ENCODE peak calls at places on chromosomes 16 and 17, in five cellular contexts. One of them, this sample, is unnamed. For H3K4me1, the result is how much of the 10 kb centered on the place peaks cover.

GRCh38 chr17:33049781-33050414 is 58.3 kb downstream of the SPACA3 start:
- DNase-seq in stomach: peak
- DNase-seq in transverse colon: peak
- DNase-seq in GM12878: no peak
- DNase-seq in K562: peak
- DNase-seq in this sample: no peak

GRCh38 chr16:64882385-64882784 is 239.5 kb downstream of the CDH11 start:
- DNase-seq in stomach: no peak
- DNase-seq in transverse colon: no peak
- DNase-seq in GM12878: no peak
- DNase-seq in K562: no peak
- DNase-seq in this sample: no peak

GRCh38 chr16:58854392-58854791 is 120.3 kb upstream of the GOT2 start:
- DNase-seq in stomach: no peak
- DNase-seq in transverse colon: no peak
- DNase-seq in GM12878: peak
- DNase-seq in K562: no peak
- DNase-seq in this sample: no peak

GRCh38 chr17:80414508-80414802 is 512 bp upstream of the ENDOV start:
- DNase-seq in stomach: no peak
- DNase-seq in transverse colon: no peak
- DNase-seq in GM12878: no peak
- DNase-seq in K562: peak
- DNase-seq in this sample: no peak

GRCh38 chr16:57988929-57989328 is 11.5 kb downstream of the ZNF319 start:
- DNase-seq in stomach: no peak
- DNase-seq in transverse colon: no peak
- DNase-seq in GM12878: no peak
- DNase-seq in K562: no peak
- DNase-seq in this sample: peak

GRCh38 chr16:83606486-83607030 is 201.2 kb upstream of the HSBP1 start:
- DNase-seq in stomach: no peak
- DNase-seq in transverse colon: no peak
- DNase-seq in GM12878: no peak
- DNase-seq in K562: peak
- DNase-seq in this sample: no peak

GRCh38 chr16:1613728-1614225 is 1.6 kb downstream of the CRAMP1 start:
- DNase-seq in stomach: peak
- DNase-seq in transverse colon: peak
- DNase-seq in GM12878: no peak
- DNase-seq in K562: no peak
- DNase-seq in this sample: no peak

GRCh38 chr17:16878547-16879100 is 93.3 kb downstream of the TNFRSF13B start:
- DNase-seq in stomach: peak
- DNase-seq in transverse colon: no peak
- DNase-seq in GM12878: no peak
- DNase-seq in K562: no peak
- DNase-seq in this sample: no peak

GRCh38 chr16:80824623-80825364 is 20.4 kb upstream of the CDYL2 start:
- DNase-seq in stomach: peak
- DNase-seq in transverse colon: peak
- DNase-seq in GM12878: peak
- DNase-seq in K562: peak
- DNase-seq in this sample: no peak

GRCh38 chr17:11028349-11028748 is 190.5 kb upstream of the PIRT start:
- DNase-seq in stomach: no peak
- DNase-seq in transverse colon: no peak
- DNase-seq in GM12878: no peak
- DNase-seq in K562: no peak
- DNase-seq in this sample: no peak

GRCh38 chr16:30720694-30721093 is 21.7 kb downstream of the SRCAP start:
- DNase-seq in stomach: no peak
- DNase-seq in transverse colon: no peak
- DNase-seq in GM12878: no peak
- DNase-seq in K562: no peak
- DNase-seq in this sample: peak

GRCh38 chr17:57666946-57667345 is 78.2 kb downstream of the CCDC182 start:
- DNase-seq in stomach: no peak
- DNase-seq in transverse colon: no peak
- DNase-seq in GM12878: no peak
- DNase-seq in K562: no peak
- DNase-seq in this sample: peak

GRCh38 chr16:29024280-29024679 is 39.4 kb downstream of the LAT start:
- DNase-seq in stomach: no peak
- DNase-seq in transverse colon: no peak
- DNase-seq in GM12878: no peak
- DNase-seq in K562: no peak
- DNase-seq in this sample: peak

GRCh38 chr16:65537336-65537735 is 415.5 kb upstream of the CDH11 start:
- DNase-seq in stomach: no peak
- DNase-seq in transverse colon: no peak
- DNase-seq in GM12878: no peak
- DNase-seq in K562: no peak
- DNase-seq in this sample: no peak

DNA sequence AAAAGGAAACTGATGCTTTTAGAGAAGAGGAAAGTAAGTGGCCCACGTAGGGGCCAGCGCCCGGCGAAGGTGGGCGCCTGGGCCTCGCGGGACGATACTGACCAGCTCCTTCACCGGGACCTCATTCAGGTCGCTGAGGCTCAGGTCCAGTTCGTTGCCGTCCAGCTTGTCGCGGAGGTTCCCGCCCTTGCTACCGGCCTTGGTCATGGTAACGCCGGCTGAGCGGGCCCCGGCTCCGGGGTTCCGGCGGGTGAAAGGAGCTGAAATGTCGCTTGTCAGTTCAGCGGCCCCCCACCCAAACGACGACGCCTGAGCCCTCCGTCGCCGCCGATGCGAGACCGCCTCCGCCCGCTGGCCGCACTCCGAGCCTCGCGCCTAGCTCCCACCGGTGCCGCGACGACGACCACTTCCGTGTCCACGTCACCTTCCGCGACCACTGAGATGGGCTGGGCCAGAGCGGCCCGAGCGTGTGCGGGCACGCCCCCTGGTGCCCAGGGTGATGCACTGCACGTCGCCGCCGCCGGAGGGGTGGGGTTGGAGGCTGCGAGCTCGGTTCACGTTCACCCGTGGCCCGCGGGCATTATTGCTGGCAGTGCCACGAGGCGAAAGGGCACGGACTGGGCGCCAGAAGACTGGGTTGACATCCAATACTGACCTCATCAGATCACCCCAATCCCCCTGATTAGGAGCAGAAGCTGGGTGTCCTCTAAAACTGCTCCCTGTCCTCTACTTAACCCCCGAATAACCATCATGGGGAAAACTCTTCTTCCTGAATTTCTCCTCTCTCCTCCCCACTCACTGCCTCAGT is at the start of gene LRRC59:
- DNase-seq in stomach: peak
- DNase-seq in transverse colon: peak
- DNase-seq in GM12878: peak
- DNase-seq in K562: peak
- DNase-seq in this sample: peak
- TF ChIP-seq EP300 in stomach: no peak
- TF ChIP-seq EP300 in transverse colon: no peak
- TF ChIP-seq EP300 in GM12878: peak
- TF ChIP-seq EP300 in K562: peak
- TF ChIP-seq EP300 in this sample: no peak

GRCh38 chr17:31562447-31562846 is 171.0 kb downstream of the RAB11FIP4 start:
- DNase-seq in stomach: peak
- DNase-seq in transverse colon: no peak
- DNase-seq in GM12878: no peak
- DNase-seq in K562: no peak
- DNase-seq in this sample: no peak

GRCh38 chr17:31558748-31559646 is 167.5 kb downstream of the RAB11FIP4 start:
- DNase-seq in stomach: peak
- DNase-seq in transverse colon: peak
- DNase-seq in GM12878: no peak
- DNase-seq in K562: peak
- DNase-seq in this sample: peak

GRCh38 chr17:31559647-31560501 is 168.4 kb downstream of the RAB11FIP4 start:
- DNase-seq in stomach: no peak
- DNase-seq in transverse colon: no peak
- DNase-seq in GM12878: no peak
- DNase-seq in K562: no peak
- DNase-seq in this sample: no peak

GRCh38 chr17:31561469-31562412 is 170.3 kb downstream of the RAB11FIP4 start:
- DNase-seq in stomach: no peak
- DNase-seq in transverse colon: no peak
- DNase-seq in GM12878: no peak
- DNase-seq in K562: no peak
- DNase-seq in this sample: no peak

DNA sequence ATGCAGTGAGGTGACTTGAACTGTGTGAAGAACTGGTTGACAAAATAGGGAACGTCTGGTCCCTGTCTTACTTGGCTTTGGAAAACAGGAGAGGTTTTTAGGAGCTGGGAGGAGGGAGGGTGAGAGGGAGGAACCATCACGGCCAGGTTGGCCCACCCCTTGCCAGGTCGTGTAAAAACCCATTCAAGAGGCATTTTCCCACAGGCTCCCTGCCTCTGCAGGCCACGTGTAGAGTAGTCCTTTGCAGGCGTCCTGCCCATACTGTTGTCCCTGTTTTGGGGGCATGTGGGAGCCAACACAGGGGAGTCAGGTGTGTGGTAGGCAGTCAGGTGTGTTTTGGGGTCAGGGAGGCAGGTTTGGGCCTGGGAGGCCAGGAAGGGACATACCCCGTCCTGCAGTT is 169.4 kb downstream of the RAB11FIP4 start:
- DNase-seq in stomach: no peak
- DNase-seq in transverse colon: no peak
- DNase-seq in GM12878: no peak
- DNase-seq in K562: no peak
- DNase-seq in this sample: no peak
- H3K4me1 ChIP-seq in stomach: half or more
- H3K4me1 ChIP-seq in transverse colon: under half
- H3K4me1 ChIP-seq in GM12878: under half
- H3K4me1 ChIP-seq in K562: under half
- H3K4me1 ChIP-seq in this sample: half or more

DNA sequence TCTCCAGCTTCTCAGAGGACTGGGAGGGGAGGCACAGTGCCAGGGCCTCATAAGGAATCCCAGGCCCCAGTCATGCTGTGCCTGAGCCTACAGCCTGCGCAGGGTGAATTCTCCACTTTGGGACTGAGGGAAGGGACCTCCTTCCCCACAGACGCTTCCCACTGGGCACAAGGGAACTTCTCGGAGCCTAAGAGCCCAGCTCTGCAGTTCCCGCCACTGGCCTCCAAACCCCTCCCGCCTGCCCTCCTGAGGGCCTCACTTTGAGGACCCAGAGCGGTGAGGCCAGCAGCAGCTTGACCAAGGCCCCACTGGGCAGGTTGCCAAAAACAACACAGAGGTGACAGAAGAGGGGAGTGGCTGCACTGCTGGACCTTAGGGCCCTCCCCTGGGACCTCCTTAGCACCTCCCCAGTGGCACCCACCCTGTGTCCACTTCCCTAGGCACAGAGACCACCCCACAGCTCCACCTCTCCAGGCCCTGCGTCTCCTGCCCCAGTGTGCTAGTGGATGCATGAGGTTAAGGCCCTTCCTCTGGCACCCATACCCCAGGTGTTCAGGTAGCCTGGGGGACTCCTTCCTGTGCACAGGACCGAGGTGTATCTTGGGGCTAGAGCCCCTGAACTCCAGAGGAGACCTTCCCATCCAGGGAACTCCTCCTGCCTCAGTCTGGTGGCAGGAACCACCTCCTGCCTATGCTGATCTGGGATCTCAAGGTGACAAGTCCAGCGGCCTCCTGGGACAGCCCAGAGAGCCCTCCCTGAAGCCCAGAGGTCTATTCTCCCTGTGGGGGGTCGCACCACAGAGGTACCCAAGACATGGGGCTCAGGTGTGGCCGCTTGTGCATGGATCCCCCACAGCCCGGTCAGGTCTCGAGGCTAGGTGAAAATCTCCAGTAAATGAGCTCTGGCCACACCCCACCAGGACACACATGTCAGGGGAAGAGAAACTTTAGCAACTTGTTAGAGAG is 3.4 kb downstream of the CASKIN2 start:
- DNase-seq in stomach: peak
- DNase-seq in transverse colon: no peak
- DNase-seq in GM12878: no peak
- DNase-seq in K562: peak
- DNase-seq in this sample: no peak
- TF ChIP-seq POLR2AphosphoS5 in stomach: no peak
- TF ChIP-seq POLR2AphosphoS5 in transverse colon: no peak
- TF ChIP-seq POLR2AphosphoS5 in GM12878: no peak
- TF ChIP-seq POLR2AphosphoS5 in K562: no peak
- TF ChIP-seq POLR2AphosphoS5 in this sample: no peak

GRCh38 chr17:64017381-64017980 is 3.0 kb downstream of the ICAM2 start:
- DNase-seq in stomach: no peak
- DNase-seq in transverse colon: no peak
- DNase-seq in GM12878: no peak
- DNase-seq in K562: peak
- DNase-seq in this sample: no peak
- TF ChIP-seq EP300 in stomach: no peak
- TF ChIP-seq EP300 in transverse colon: no peak
- TF ChIP-seq EP300 in GM12878: no peak
- TF ChIP-seq EP300 in K562: no peak
- TF ChIP-seq EP300 in this sample: no peak

DNA sequence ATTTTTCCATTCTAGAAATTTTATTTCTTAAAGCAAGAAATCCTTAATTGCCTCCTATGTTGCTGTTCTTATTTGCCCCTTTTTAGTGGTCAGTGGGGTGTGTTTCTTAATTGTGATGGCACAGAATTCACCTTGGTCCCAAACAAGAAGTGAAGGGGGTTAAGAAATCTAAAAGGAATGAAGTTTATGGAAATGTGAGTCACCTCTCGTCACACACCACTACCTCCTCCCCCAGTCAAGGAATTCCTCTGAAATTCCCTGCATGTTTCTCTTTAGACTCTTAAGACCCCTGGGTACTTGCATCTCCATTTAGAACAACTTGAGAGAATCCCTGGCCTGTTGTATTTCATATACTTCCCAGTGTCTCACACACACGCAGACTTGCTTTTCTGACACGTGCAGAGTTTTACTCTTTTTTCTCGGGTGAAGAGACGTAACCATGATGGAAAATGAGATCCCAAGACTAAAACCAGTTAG is 247.4 kb downstream of the PRKCA start:
- DNase-seq in stomach: no peak
- DNase-seq in transverse colon: no peak
- DNase-seq in GM12878: no peak
- DNase-seq in K562: no peak
- DNase-seq in this sample: no peak
- H3K4me1 ChIP-seq in stomach: under half
- H3K4me1 ChIP-seq in transverse colon: under half
- H3K4me1 ChIP-seq in GM12878: under half
- H3K4me1 ChIP-seq in K562: under half
- H3K4me1 ChIP-seq in this sample: under half

GRCh38 chr17:27247071-27247957 is 46.6 kb upstream of the WSB1 start:
- DNase-seq in stomach: peak
- DNase-seq in transverse colon: peak
- DNase-seq in GM12878: no peak
- DNase-seq in K562: no peak
- DNase-seq in this sample: peak
- TF ChIP-seq POLR2AphosphoS5 in stomach: peak
- TF ChIP-seq POLR2AphosphoS5 in transverse colon: peak
- TF ChIP-seq POLR2AphosphoS5 in GM12878: no peak
- TF ChIP-seq POLR2AphosphoS5 in K562: no peak
- TF ChIP-seq POLR2AphosphoS5 in this sample: peak